ENCODE peak calls at places on chromosomes 2 and 18, in eight cellular contexts. One of them, this sample, is unnamed.

GRCh38 chr18:70382992-70383717 is 94.3 kb downstream of the SOCS6 start:
- ATAC-seq in foreskin keratinocyte: no peak
- ATAC-seq in GM23338: no peak
- ATAC-seq in aorta: no peak
- ATAC-seq in left lung: no peak
- ATAC-seq in heart left ventricle: no peak
- ATAC-seq in right cardiac atrium: no peak
- ATAC-seq in HCT116: peak; percentile 5
- ATAC-seq in this sample: no peak

GRCh38 chr2:48560546-48561209 is 30.7 kb downstream of the STON1 start:
- ATAC-seq in GM23338: peak; percentile 87
- ATAC-seq in left lung: no peak
- ATAC-seq in foreskin keratinocyte: no peak
- ATAC-seq in HCT116: no peak
- ATAC-seq in heart left ventricle: peak; percentile 15
- ATAC-seq in aorta: no peak
- ATAC-seq in right cardiac atrium: no peak
- ATAC-seq in this sample: no peak

GRCh38 chr2:64698668-64699444 is 45.1 kb upstream of the SERTAD2 start:
- ATAC-seq in right cardiac atrium: no peak
- ATAC-seq in foreskin keratinocyte: peak; percentile 97
- ATAC-seq in aorta: no peak
- ATAC-seq in HCT116: peak; percentile 81
- ATAC-seq in GM23338: no peak
- ATAC-seq in heart left ventricle: no peak
- ATAC-seq in left lung: peak; percentile 88
- ATAC-seq in this sample: no peak

GRCh38 chr18:36776650-36777049 is 52.2 kb downstream of the TPGS2 start:
- ATAC-seq in HCT116: no peak
- ATAC-seq in foreskin keratinocyte: no peak
- ATAC-seq in right cardiac atrium: peak; percentile 71
- ATAC-seq in left lung: no peak
- ATAC-seq in GM23338: no peak
- ATAC-seq in heart left ventricle: peak; percentile 73
- ATAC-seq in aorta: no peak
- ATAC-seq in this sample: no peak

GRCh38 chr2:216947055-216947454 is 87.2 kb upstream of the TNP1 start:
- ATAC-seq in foreskin keratinocyte: no peak
- ATAC-seq in HCT116: no peak
- ATAC-seq in heart left ventricle: no peak
- ATAC-seq in right cardiac atrium: no peak
- ATAC-seq in GM23338: no peak
- ATAC-seq in left lung: no peak
- ATAC-seq in aorta: no peak
- ATAC-seq in this sample: no peak

GRCh38 chr18:2881490-2882195 is 34.8 kb downstream of the EMILIN2 start:
- ATAC-seq in HCT116: no peak
- ATAC-seq in foreskin keratinocyte: no peak
- ATAC-seq in right cardiac atrium: peak; percentile 84
- ATAC-seq in aorta: peak; percentile 85
- ATAC-seq in heart left ventricle: peak; percentile 82
- ATAC-seq in left lung: peak; percentile 70
- ATAC-seq in GM23338: no peak
- ATAC-seq in this sample: peak; percentile 86

GRCh38 chr2:1708476-1709334 is 35.6 kb downstream of the PXDN start:
- ATAC-seq in aorta: peak; percentile 7
- ATAC-seq in HCT116: no peak
- ATAC-seq in foreskin keratinocyte: peak; percentile 42
- ATAC-seq in left lung: peak; percentile 9
- ATAC-seq in heart left ventricle: peak; percentile 68
- ATAC-seq in right cardiac atrium: peak; percentile 64
- ATAC-seq in GM23338: peak; percentile 11
- ATAC-seq in this sample: no peak

GRCh38 chr2:235045336-235045972 is 93.6 kb downstream of the SH3BP4 start:
- ATAC-seq in aorta: no peak
- ATAC-seq in right cardiac atrium: no peak
- ATAC-seq in left lung: no peak
- ATAC-seq in foreskin keratinocyte: no peak
- ATAC-seq in heart left ventricle: no peak
- ATAC-seq in GM23338: no peak
- ATAC-seq in HCT116: no peak
- ATAC-seq in this sample: no peak

GRCh38 chr2:39448169-39448502 is 11.1 kb upstream of the MAP4K3 start:
- ATAC-seq in GM23338: no peak
- ATAC-seq in left lung: no peak
- ATAC-seq in right cardiac atrium: no peak
- ATAC-seq in heart left ventricle: no peak
- ATAC-seq in HCT116: no peak
- ATAC-seq in foreskin keratinocyte: no peak
- ATAC-seq in aorta: no peak
- ATAC-seq in this sample: no peak

GRCh38 chr2:136863468-136863867 is 98.1 kb downstream of the THSD7B start:
- ATAC-seq in left lung: no peak
- ATAC-seq in aorta: peak; percentile 85
- ATAC-seq in right cardiac atrium: peak; percentile 87
- ATAC-seq in HCT116: no peak
- ATAC-seq in heart left ventricle: no peak
- ATAC-seq in foreskin keratinocyte: no peak
- ATAC-seq in GM23338: no peak
- ATAC-seq in this sample: no peak

DNA sequence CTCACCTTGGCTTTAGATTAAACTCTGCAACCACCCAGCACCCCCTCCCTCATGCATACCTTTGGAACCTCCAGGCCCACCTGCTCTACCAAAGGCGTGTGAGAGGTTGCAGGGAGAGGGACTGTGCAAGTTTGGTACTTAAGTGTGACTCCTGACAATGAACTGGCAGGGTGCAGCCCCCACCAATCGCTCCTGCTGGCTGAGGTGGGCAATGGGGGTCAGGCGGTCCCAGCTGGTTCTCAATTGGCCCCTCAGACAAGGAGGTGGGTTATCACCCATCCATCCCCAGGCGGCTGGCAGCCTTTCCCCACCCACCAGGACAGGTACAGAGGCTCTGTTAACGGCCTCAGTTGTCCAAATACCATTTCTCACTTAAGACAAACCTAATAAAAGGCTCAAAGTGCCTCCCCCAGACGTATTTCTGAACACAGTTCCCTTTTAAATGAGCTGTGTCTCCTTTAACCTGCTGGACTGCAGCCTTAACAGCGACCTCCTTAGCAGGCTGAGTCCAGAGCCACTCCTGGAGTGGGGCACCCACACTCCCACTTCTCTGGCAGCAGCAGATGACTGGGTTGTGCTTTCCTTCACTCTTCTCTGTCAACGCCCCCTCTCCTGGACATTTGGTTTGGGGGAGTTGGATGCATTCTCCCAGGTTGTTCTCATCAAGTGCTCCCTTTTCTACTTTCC is 169.2 kb upstream of the SMAD2 start:
- ATAC-seq in left lung: no peak
- ATAC-seq in GM23338: no peak
- ATAC-seq in HCT116: no peak
- ATAC-seq in aorta: no peak
- ATAC-seq in heart left ventricle: no peak
- ATAC-seq in right cardiac atrium: no peak
- ATAC-seq in foreskin keratinocyte: no peak
- ATAC-seq in this sample: no peak
- H3K27me3 ChIP-seq in left lung: no peaks in the 10 kb centered on the region
- H3K27me3 ChIP-seq in GM23338: no peaks in the 10 kb centered on the region
- H3K27me3 ChIP-seq in HCT116: peaks cover 15% of the 10 kb centered on the region
- H3K27me3 ChIP-seq in aorta: no peaks in the 10 kb centered on the region
- H3K27me3 ChIP-seq in heart left ventricle: no peaks in the 10 kb centered on the region
- H3K27me3 ChIP-seq in right cardiac atrium: no peaks in the 10 kb centered on the region
- H3K27me3 ChIP-seq in foreskin keratinocyte: peaks cover 16% of the 10 kb centered on the region
- H3K27me3 ChIP-seq in this sample: no peaks in the 10 kb centered on the region

GRCh38 chr2:151922845-151923666 is 94.8 kb upstream of the ARL5A start:
- ATAC-seq in left lung: peak; percentile 93
- ATAC-seq in right cardiac atrium: peak; percentile 93
- ATAC-seq in heart left ventricle: peak; percentile 89
- ATAC-seq in aorta: peak; percentile 82
- ATAC-seq in GM23338: no peak
- ATAC-seq in HCT116: no peak
- ATAC-seq in foreskin keratinocyte: no peak
- ATAC-seq in this sample: peak; percentile 82
- H3K27ac ChIP-seq in left lung: peak overlapping the region; percentile 41
- H3K27ac ChIP-seq in right cardiac atrium: peak overlapping the region; percentile 62
- H3K27ac ChIP-seq in heart left ventricle: no peak overlapping the region
- H3K27ac ChIP-seq in aorta: peak overlapping the region; percentile 79
- H3K27ac ChIP-seq in GM23338: no peak overlapping the region
- H3K27ac ChIP-seq in HCT116: no peak overlapping the region
- H3K27ac ChIP-seq in foreskin keratinocyte: no peak overlapping the region
- H3K27ac ChIP-seq in this sample: no peak overlapping the region

GRCh38 chr2:66438498-66439290 is 3.8 kb downstream of the MEIS1 start:
- ATAC-seq in foreskin keratinocyte: no peak
- ATAC-seq in aorta: no peak
- ATAC-seq in left lung: no peak
- ATAC-seq in HCT116: no peak
- ATAC-seq in right cardiac atrium: no peak
- ATAC-seq in GM23338: no peak
- ATAC-seq in heart left ventricle: no peak
- ATAC-seq in this sample: no peak
- H3K27me3 ChIP-seq in foreskin keratinocyte: no peaks in the 10 kb centered on the region
- H3K27me3 ChIP-seq in aorta: no peaks in the 10 kb centered on the region
- H3K27me3 ChIP-seq in left lung: peaks cover 17% of the 10 kb centered on the region
- H3K27me3 ChIP-seq in HCT116: no peaks in the 10 kb centered on the region
- H3K27me3 ChIP-seq in right cardiac atrium: no peaks in the 10 kb centered on the region
- H3K27me3 ChIP-seq in GM23338: peaks cover 100% of the 10 kb centered on the region
- H3K27me3 ChIP-seq in heart left ventricle: no peaks in the 10 kb centered on the region
- H3K27me3 ChIP-seq in this sample: no peaks in the 10 kb centered on the region

GRCh38 chr2:11821705-11822104 is 75.3 kb downstream of the LPIN1 start:
- ATAC-seq in aorta: no peak
- ATAC-seq in right cardiac atrium: no peak
- ATAC-seq in left lung: no peak
- ATAC-seq in foreskin keratinocyte: no peak
- ATAC-seq in HCT116: no peak
- ATAC-seq in GM23338: no peak
- ATAC-seq in heart left ventricle: no peak
- ATAC-seq in this sample: no peak

GRCh38 chr2:11827547-11827946 is 81.1 kb downstream of the LPIN1 start:
- ATAC-seq in right cardiac atrium: no peak
- ATAC-seq in heart left ventricle: no peak
- ATAC-seq in aorta: no peak
- ATAC-seq in left lung: no peak
- ATAC-seq in foreskin keratinocyte: no peak
- ATAC-seq in GM23338: no peak
- ATAC-seq in HCT116: no peak
- ATAC-seq in this sample: no peak

GRCh38 chr2:11819235-11819729 is 72.8 kb downstream of the LPIN1 start:
- ATAC-seq in heart left ventricle: no peak
- ATAC-seq in foreskin keratinocyte: no peak
- ATAC-seq in left lung: no peak
- ATAC-seq in right cardiac atrium: no peak
- ATAC-seq in HCT116: no peak
- ATAC-seq in GM23338: no peak
- ATAC-seq in aorta: no peak
- ATAC-seq in this sample: no peak

GRCh38 chr2:11824901-11825592 is 78.6 kb downstream of the LPIN1 start:
- ATAC-seq in GM23338: no peak
- ATAC-seq in HCT116: no peak
- ATAC-seq in foreskin keratinocyte: peak; percentile 18
- ATAC-seq in right cardiac atrium: peak; percentile 18
- ATAC-seq in heart left ventricle: peak; percentile 36
- ATAC-seq in aorta: peak; percentile 26
- ATAC-seq in left lung: no peak
- ATAC-seq in this sample: no peak

GRCh38 chr2:11822746-11823411 is 76.4 kb downstream of the LPIN1 start:
- ATAC-seq in right cardiac atrium: peak; percentile 31
- ATAC-seq in GM23338: no peak
- ATAC-seq in left lung: peak; percentile 73
- ATAC-seq in heart left ventricle: peak; percentile 30
- ATAC-seq in HCT116: peak; percentile 40
- ATAC-seq in aorta: no peak
- ATAC-seq in foreskin keratinocyte: peak; percentile 90
- ATAC-seq in this sample: no peak
- H3K27ac ChIP-seq in right cardiac atrium: no peak overlapping the region
- H3K27ac ChIP-seq in GM23338: no peak overlapping the region
- H3K27ac ChIP-seq in left lung: no peak overlapping the region
- H3K27ac ChIP-seq in heart left ventricle: no peak overlapping the region
- H3K27ac ChIP-seq in HCT116: no peak overlapping the region
- H3K27ac ChIP-seq in aorta: no peak overlapping the region
- H3K27ac ChIP-seq in foreskin keratinocyte: no peak overlapping the region
- H3K27ac ChIP-seq in this sample: no peak overlapping the region

GRCh38 chr2:12063210-12063609 is 316.8 kb downstream of the LPIN1 start:
- ATAC-seq in foreskin keratinocyte: no peak
- ATAC-seq in heart left ventricle: no peak
- ATAC-seq in HCT116: no peak
- ATAC-seq in aorta: no peak
- ATAC-seq in left lung: no peak
- ATAC-seq in GM23338: no peak
- ATAC-seq in right cardiac atrium: no peak
- ATAC-seq in this sample: no peak
- H3K27me3 ChIP-seq in foreskin keratinocyte: peaks cover 42% of the 10 kb centered on the region
- H3K27me3 ChIP-seq in heart left ventricle: no peaks in the 10 kb centered on the region
- H3K27me3 ChIP-seq in HCT116: peaks cover 14% of the 10 kb centered on the region
- H3K27me3 ChIP-seq in aorta: no peaks in the 10 kb centered on the region
- H3K27me3 ChIP-seq in left lung: no peaks in the 10 kb centered on the region
- H3K27me3 ChIP-seq in GM23338: no peaks in the 10 kb centered on the region
- H3K27me3 ChIP-seq in right cardiac atrium: no peaks in the 10 kb centered on the region
- H3K27me3 ChIP-seq in this sample: no peaks in the 10 kb centered on the region

GRCh38 chr18:79818631-79819030 is 20.9 kb downstream of the KCNG2 start:
- ATAC-seq in aorta: no peak
- ATAC-seq in right cardiac atrium: no peak
- ATAC-seq in HCT116: no peak
- ATAC-seq in heart left ventricle: no peak
- ATAC-seq in GM23338: no peak
- ATAC-seq in foreskin keratinocyte: no peak
- ATAC-seq in left lung: no peak
- ATAC-seq in this sample: no peak

GRCh38 chr18:79819951-79820351 is 22.2 kb downstream of the KCNG2 start:
- ATAC-seq in left lung: peak; percentile 67
- ATAC-seq in right cardiac atrium: peak; percentile 28
- ATAC-seq in HCT116: no peak
- ATAC-seq in heart left ventricle: peak; percentile 75
- ATAC-seq in aorta: no peak
- ATAC-seq in GM23338: no peak
- ATAC-seq in foreskin keratinocyte: no peak
- ATAC-seq in this sample: peak; percentile 39

GRCh38 chr18:79818036-79818435 is 20.3 kb downstream of the KCNG2 start:
- ATAC-seq in left lung: no peak
- ATAC-seq in GM23338: no peak
- ATAC-seq in aorta: peak; percentile 12
- ATAC-seq in foreskin keratinocyte: no peak
- ATAC-seq in right cardiac atrium: peak; percentile 29
- ATAC-seq in HCT116: no peak
- ATAC-seq in heart left ventricle: no peak
- ATAC-seq in this sample: no peak

GRCh38 chr18:79817607-79817998 is 19.9 kb downstream of the KCNG2 start:
- ATAC-seq in GM23338: no peak
- ATAC-seq in HCT116: no peak
- ATAC-seq in heart left ventricle: no peak
- ATAC-seq in right cardiac atrium: no peak
- ATAC-seq in foreskin keratinocyte: no peak
- ATAC-seq in aorta: peak; percentile 30
- ATAC-seq in left lung: no peak
- ATAC-seq in this sample: no peak

GRCh38 chr18:79819064-79819725 is 21.5 kb downstream of the KCNG2 start:
- ATAC-seq in aorta: no peak
- ATAC-seq in HCT116: no peak
- ATAC-seq in right cardiac atrium: no peak
- ATAC-seq in left lung: no peak
- ATAC-seq in GM23338: no peak
- ATAC-seq in foreskin keratinocyte: no peak
- ATAC-seq in heart left ventricle: peak; percentile 28
- ATAC-seq in this sample: no peak
- H3K27ac ChIP-seq in aorta: no peak overlapping the region
- H3K27ac ChIP-seq in HCT116: no peak overlapping the region
- H3K27ac ChIP-seq in right cardiac atrium: no peak overlapping the region
- H3K27ac ChIP-seq in left lung: no peak overlapping the region
- H3K27ac ChIP-seq in GM23338: no peak overlapping the region
- H3K27ac ChIP-seq in foreskin keratinocyte: no peak overlapping the region
- H3K27ac ChIP-seq in heart left ventricle: no peak overlapping the region
- H3K27ac ChIP-seq in this sample: no peak overlapping the region